ENCODE peak calls at places on chromosomes 16 and 17, in four cellular contexts. F is SK-N-SH, M is ovary, W is heart left ventricle. N is an unnamed sample.

GRCh38 chr16:19003935-19004334 is 20.2 kb downstream of the TMC7 start:
- DNase-seq in F (no peak), M (no peak), W (no peak), N (no peak)

GRCh38 chr16:31351937-31352315 is 3.0 kb upstream of the ITGAX start:
- DNase-seq in F (no peak), M (no peak), W (no peak), N (no peak)

GRCh38 chr17:4161179-4161559 is 18.2 kb downstream of the CYB5D2 start:
- DNase-seq in F (peak; percentile 48), M (no peak), W (no peak), N (no peak)

GRCh38 chr16:4052801-4053662 is 63.2 kb downstream of the ADCY9 start:
- DNase-seq in F (no peak), M (peak; percentile 47), W (peak; percentile 75), N (peak; percentile 70)

GRCh38 chr17:68595496-68595895 is 5.7 kb downstream of the FAM20A start:
- DNase-seq in F (no peak), M (no peak), W (peak; percentile 49), N (no peak)

GRCh38 chr16:77603656-77604055 is 118.7 kb upstream of the NUDT7 start:
- DNase-seq in F (no peak), M (no peak), W (no peak), N (no peak)

GRCh38 chr16:9099131-9099625 is 7.7 kb downstream of the HAPSTR1 start:
- DNase-seq in F (no peak), M (no peak), W (no peak), N (no peak)

GRCh38 chr16:75424096-75424762 is 9.1 kb downstream of the CFDP1 start:
- DNase-seq in F (no peak), M (no peak), W (no peak), N (no peak)

GRCh38 chr17:41547378-41547841 is 19.3 kb upstream of the KRT19 start:
- DNase-seq in F (no peak), M (peak; percentile 46), W (no peak), N (no peak)

GRCh38 chr17:880074-880870 is 98.1 kb downstream of the MRM3 start:
- DNase-seq in F (no peak), M (no peak), W (peak; percentile 65), N (no peak)

GRCh38 chr16:58027341-58028167 is 2.0 kb downstream of the MMP15 start:
- DNase-seq in F (peak; percentile 63), M (no peak), W (peak; percentile 69), N (peak; percentile 86)

GRCh38 chr16:2490190-2491105 is 15.5 kb downstream of the TBC1D24 start:
- DNase-seq in F (no peak), M (no peak), W (no peak), N (peak; percentile 40)

GRCh38 chr17:31528291-31528874 is 136.9 kb downstream of the RAB11FIP4 start:
- DNase-seq in F (no peak), M (no peak), W (no peak), N (no peak)

GRCh38 chr16:51290410-51290809 is 139.3 kb upstream of the SALL1 start:
- DNase-seq in F (no peak), M (no peak), W (no peak), N (no peak)

GRCh38 chr17:66772148-66772812 is 62.6 kb upstream of the CACNG5 start:
- DNase-seq in F (no peak), M (no peak), W (no peak), N (peak; percentile 61)
- H3K27ac ChIP-seq in F (no peak overlapping the region), M (no peak overlapping the region), W (no peak overlapping the region), N (no peak overlapping the region)

DNA sequence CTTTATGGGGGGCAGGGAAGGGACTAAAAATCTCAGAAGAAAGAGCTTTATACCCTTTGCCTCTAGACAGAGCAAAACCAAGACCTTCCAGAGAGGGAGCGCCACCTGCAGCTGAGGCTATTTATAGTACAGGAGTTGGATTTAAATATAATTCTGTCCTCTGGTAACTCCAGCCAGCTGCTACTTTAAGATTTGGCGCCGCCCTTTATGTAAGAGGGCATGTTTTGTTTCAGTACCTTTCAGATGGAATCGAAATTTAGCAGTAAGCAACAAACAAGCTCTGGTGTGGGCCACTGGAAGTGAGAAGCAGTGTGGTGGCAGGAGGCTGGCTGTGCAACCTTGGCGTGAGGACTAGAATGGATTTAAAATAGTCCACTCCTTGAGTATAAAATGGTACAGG is 5.2 kb upstream of the GUCY2D start:
- DNase-seq in F (no peak), M (no peak), W (peak; percentile 55), N (no peak)
- H3K4me1 ChIP-seq in F (no peaks in the 10 kb centered on the region), M (no peaks in the 10 kb centered on the region), W (no peaks in the 10 kb centered on the region), N (no peaks in the 10 kb centered on the region)

GRCh38 chr16:12896562-12896961 is 4.8 kb upstream of the SHISA9 start:
- DNase-seq in F (peak; percentile 27), M (no peak), W (no peak), N (no peak)
- TF ChIP-seq CTCF in F (peak; percentile 50), M (no peak), W (peak; percentile 18), N (peak; percentile 38)

GRCh38 chr16:86554599-86554916 is 477 bp downstream of the MTHFSD start:
- DNase-seq in F (no peak), M (no peak), W (no peak), N (no peak)

GRCh38 chr16:86556576-86556975 is 1.5 kb upstream of the MTHFSD start:
- DNase-seq in F (no peak), M (no peak), W (no peak), N (no peak)

GRCh38 chr16:86554917-86555762 is at the start of gene MTHFSD:
- DNase-seq in F (peak; percentile 99), M (peak; percentile 96), W (peak; percentile 94), N (peak; percentile 100)

GRCh38 chr16:86557587-86557986 is 2.6 kb upstream of the MTHFSD start:
- DNase-seq in F (no peak), M (no peak), W (no peak), N (no peak)

GRCh38 chr16:86555763-86556130 is 712 bp upstream of the MTHFSD start:
- DNase-seq in F (no peak), M (no peak), W (no peak), N (no peak)
- H3K27ac ChIP-seq in F (no peak overlapping the region), M (no peak overlapping the region), W (no peak overlapping the region), N (no peak overlapping the region)

N was measured in pancreas.